ENCODE peak calls at places on chromosomes 11 and 22, in six cellular contexts. O, A, J, R, G and M are unnamed samples.
A peak's percentile ranks its signal among the peaks of the same experiment; 100 is the strongest.

GRCh38 chr22:36999463-36999862 is 19.8 kb downstream of the TST start:
- DNase-seq in O (no peak), A (no peak), J (no peak), R (no peak), G (no peak), M (no peak)

GRCh38 chr11:46898396-46899095 is 19.8 kb downstream of the LRP4 start:
- DNase-seq in O (no peak), A (peak; percentile 36), J (no peak), R (no peak), G (no peak), M (no peak)

GRCh38 chr11:121595717-121596156 is 143.0 kb upstream of the SORL1-AS1 start:
- DNase-seq in O (no peak), A (peak; percentile 82), J (peak; percentile 51), R (no peak), G (no peak), M (no peak)

GRCh38 chr11:64358907-64359711 is at the start of gene RPS6KA4:
- DNase-seq in O (peak; percentile 62), A (peak; percentile 72), J (peak; percentile 47), R (no peak), G (peak; percentile 65), M (no peak)

GRCh38 chr22:48333323-48333763 is 1494.3 kb downstream of the BRD1 start:
- DNase-seq in O (no peak), A (no peak), J (no peak), R (no peak), G (no peak), M (no peak)

GRCh38 chr11:117841582-117842031 is 17.1 kb upstream of the FXYD2 start:
- DNase-seq in O (no peak), A (no peak), J (no peak), R (no peak), G (no peak), M (no peak)

GRCh38 chr11:75333022-75333806 is 18.2 kb downstream of the ARRB1 start:
- DNase-seq in O (no peak), A (no peak), J (no peak), R (no peak), G (no peak), M (no peak)

GRCh38 chr11:115056514-115056913 is 378.2 kb downstream of the NXPE2 start:
- DNase-seq in O (no peak), A (no peak), J (no peak), R (no peak), G (no peak), M (no peak)

GRCh38 chr22:28883917-28884753 is 763 bp downstream of the ZNRF3 start:
- DNase-seq in O (no peak), A (peak; percentile 60), J (peak; percentile 20), R (no peak), G (peak; percentile 38), M (no peak)

GRCh38 chr11:130383363-130384168 is 44.8 kb downstream of the ADAMTS8 start:
- DNase-seq in O (no peak), A (no peak), J (no peak), R (no peak), G (no peak), M (no peak)

GRCh38 chr11:19161651-19162050 is 40.1 kb downstream of the CSRP3 start:
- DNase-seq in O (no peak), A (no peak), J (no peak), R (no peak), G (no peak), M (no peak)

GRCh38 chr11:9922806-9923205 is 258.9 kb downstream of the SWAP70 start:
- DNase-seq in O (no peak), A (no peak), J (no peak), R (no peak), G (no peak), M (no peak)

GRCh38 chr11:61007383-61007970 is 36.0 kb downstream of the CD6 start:
- DNase-seq in O (no peak), A (no peak), J (no peak), R (no peak), G (no peak), M (no peak)

GRCh38 chr11:19954899-19955298 is 205.4 kb downstream of the DBX1 start:
- DNase-seq in O (no peak), A (no peak), J (peak; percentile 33), R (no peak), G (no peak), M (peak; percentile 29)

GRCh38 chr11:15282754-15283153 is 168.0 kb downstream of the INSC start:
- DNase-seq in O (no peak), A (no peak), J (no peak), R (no peak), G (no peak), M (no peak)

GRCh38 chr22:31561238-31561887 is 65.0 kb downstream of the SFI1 start:
- DNase-seq in O (peak; percentile 82), A (peak; percentile 78), J (peak; percentile 72), R (peak; percentile 16), G (peak; percentile 63), M (peak; percentile 66)